ENCODE peak calls at places on chromosome 16, in five cellular contexts. V is H9, N is IMR-90, X is H1, M is mesenchymal stem cell. D is an unnamed sample.

GRCh38 chr16:30761427-30761927 is 385 bp downstream of the CFAP119 start:
- DNase-seq in N (peak), X (no peak), M (peak), V (peak), D (peak)

GRCh38 chr16:30797670-30798309 is 10.8 kb upstream of the ZNF629 start:
- DNase-seq in X (no peak), N (no peak), M (no peak), V (no peak), D (no peak)

GRCh38 chr16:835373-835772 is 34.8 kb upstream of the GNG13 start:
- DNase-seq in V (no peak), M (no peak), X (no peak), N (no peak), D (no peak)

GRCh38 chr16:24221219-24221618 is 34.9 kb upstream of the CACNG3 start:
- DNase-seq in X (no peak), V (no peak), N (no peak), M (no peak), D (no peak)

GRCh38 chr16:11329080-11329491 is 16.2 kb upstream of the RMI2 start:
- DNase-seq in M (peak), N (peak), X (no peak), V (peak), D (no peak)

GRCh38 chr16:72066747-72067146 is 3.7 kb downstream of the HPR start:
- DNase-seq in X (no peak), N (peak), V (no peak), M (peak), D (peak)

GRCh38 chr16:30028438-30029093 is 2.5 kb downstream of the TLCD3B start:
- DNase-seq in N (no peak), V (peak), X (no peak), M (peak), D (peak)

GRCh38 chr16:11025120-11025531 is 80.8 kb downstream of the CLEC16A start:
- DNase-seq in V (no peak), N (no peak), M (peak), X (no peak), D (no peak)

GRCh38 chr16:65889533-65889966 is 476.9 kb upstream of the CDH5 start:
- DNase-seq in V (no peak), X (no peak), M (no peak), N (peak), D (no peak)

GRCh38 chr16:87993901-87994300 is 42.7 kb downstream of the BANP start:
- DNase-seq in N (no peak), V (no peak), X (no peak), M (no peak), D (no peak)

GRCh38 chr16:70759666-70760065 is 41.3 kb downstream of the VAC14 start:
- DNase-seq in X (no peak), N (no peak), M (no peak), V (no peak), D (no peak)

GRCh38 chr16:80707686-80708085 is 96.7 kb downstream of the CDYL2 start:
- DNase-seq in M (no peak), X (no peak), V (no peak), N (no peak), D (no peak)

GRCh38 chr16:85479972-85480726 is 133.0 kb upstream of the GSE1 start:
- DNase-seq in N (no peak), V (peak), M (no peak), X (no peak), D (no peak)

GRCh38 chr16:11245988-11246387 is 10.0 kb downstream of the SOCS1 start:
- DNase-seq in V (no peak), X (no peak), M (no peak), N (no peak), D (no peak)

GRCh38 chr16:65120811-65121721 is 797 bp downstream of the CDH11 start:
- DNase-seq in M (peak), N (peak), X (no peak), V (peak), D (no peak)

GRCh38 chr16:29891525-29892457 is 7.6 kb downstream of the SEZ6L2 start:
- DNase-seq in M (no peak), V (no peak), X (no peak), N (no peak), D (no peak)

GRCh38 chr16:67668495-67669157 is 2.0 kb downstream of the C16orf86 start:
- DNase-seq in M (no peak), N (no peak), X (no peak), V (no peak), D (no peak)

GRCh38 chr16:79623076-79623475 is 22.5 kb upstream of the MAF start:
- DNase-seq in N (no peak), M (no peak), V (no peak), X (no peak), D (no peak)

GRCh38 chr16:19086322-19087199 is 19.1 kb downstream of the COQ7 start:
- DNase-seq in V (peak), X (peak), N (peak), M (peak), D (peak)

GRCh38 chr16:61653544-61653943 is 382.7 kb downstream of the CDH8 start:
- DNase-seq in M (no peak), N (no peak), V (no peak), X (no peak), D (no peak)

GRCh38 chr16:82924075-82924854 is 297.5 kb downstream of the CDH13 start:
- DNase-seq in N (no peak), V (no peak), M (no peak), X (no peak), D (no peak)

GRCh38 chr16:1208239-1208830 is 16.7 kb downstream of the TPSG1 start:
- DNase-seq in V (no peak), X (no peak), M (no peak), N (no peak), D (no peak)

GRCh38 chr16:49283376-49284049 is 1.9 kb upstream of the CBLN1 start:
- DNase-seq in V (no peak), M (no peak), N (no peak), X (no peak), D (no peak)
- H3K23ac ChIP-seq in V (no peak), M (no peak), N (no peak), X (no peak), D (no peak)

GRCh38 chr16:23141959-23142740 is 7.1 kb downstream of the USP31 start:
- DNase-seq in V (no peak), X (no peak), N (no peak), M (no peak), D (no peak)
- H3K23ac ChIP-seq in V (no peak), X (no peak), N (no peak), M (no peak), D (no peak)

DNA sequence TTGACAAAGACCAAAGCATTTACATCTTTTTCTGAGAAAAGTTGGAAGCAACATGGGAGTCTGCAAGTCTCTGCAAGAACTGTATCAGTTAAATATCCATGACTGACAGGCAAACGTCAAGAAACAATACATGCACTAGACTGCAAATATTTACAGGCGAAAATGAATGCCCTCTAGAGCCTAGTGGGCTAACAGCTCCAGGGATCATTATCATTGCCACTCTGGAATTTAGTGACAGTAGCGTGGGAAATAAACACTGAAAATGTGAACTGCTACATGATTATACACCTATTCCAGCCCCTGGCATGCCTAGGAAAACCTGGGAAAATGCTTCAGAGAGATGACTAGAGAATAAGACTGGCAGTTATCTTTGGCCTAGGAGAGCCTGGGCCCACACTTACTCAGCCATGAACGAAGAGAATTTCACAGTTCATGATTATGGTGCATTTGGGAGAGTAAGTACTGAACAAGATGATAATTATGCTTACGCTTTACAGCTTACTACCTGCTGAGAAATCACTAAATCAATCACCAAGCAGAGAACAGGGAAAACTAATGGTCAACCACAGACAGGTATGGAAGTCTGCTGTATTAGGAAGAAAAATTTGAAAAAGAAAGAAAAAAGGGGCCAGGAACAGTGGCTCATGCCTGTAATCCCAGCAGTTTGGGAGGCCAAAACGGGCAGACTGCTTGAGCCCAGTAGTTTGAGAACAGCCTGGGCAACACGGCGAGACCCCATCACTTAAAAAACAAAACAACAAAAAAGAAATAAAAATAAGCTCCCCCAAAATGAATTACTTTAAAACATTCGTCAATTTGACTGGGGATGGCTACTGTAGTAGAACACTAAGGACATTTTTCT is 66.6 kb upstream of the CLEC18B start:
- DNase-seq in V (no peak), M (no peak), N (no peak), X (no peak), D (no peak)
- H3K23ac ChIP-seq in V (no peak), M (no peak), N (no peak), X (no peak), D (no peak)

DNA sequence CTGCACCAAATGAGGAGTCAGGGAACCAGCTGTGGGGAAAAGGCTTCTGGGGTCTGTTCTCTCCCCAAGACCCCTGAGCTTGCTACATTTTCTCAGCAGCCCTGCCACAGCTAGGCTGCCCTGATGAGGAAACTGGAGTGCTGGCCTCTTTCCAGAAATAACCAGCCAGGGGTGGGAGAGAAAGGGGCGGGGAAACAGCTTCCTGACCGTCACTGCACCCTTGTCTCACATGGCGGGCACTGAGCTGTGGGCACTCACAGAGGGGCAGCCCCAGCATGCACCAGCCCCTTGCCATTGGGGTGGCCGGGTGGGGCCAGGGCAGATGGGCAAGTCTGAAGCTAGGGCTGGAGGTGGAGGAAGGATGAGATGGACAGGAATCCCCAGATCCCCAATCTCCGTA is 2.9 kb downstream of the SRL start:
- DNase-seq in V (no peak), X (no peak), M (no peak), N (no peak), D (no peak)
- H3K23ac ChIP-seq in V (no peak), X (no peak), M (no peak), N (no peak), D (peak)

GRCh38 chr16:69725480-69726312 is 664 bp downstream of the NQO1 start:
- DNase-seq in X (no peak), V (peak), N (no peak), M (no peak), D (no peak)

GRCh38 chr16:69724981-69725479 is 1.3 kb downstream of the NQO1 start:
- DNase-seq in N (no peak), X (no peak), M (peak), V (no peak), D (no peak)

GRCh38 chr16:69727916-69728270 is 1.5 kb upstream of the NQO1 start:
- DNase-seq in N (no peak), X (no peak), V (no peak), M (no peak), D (no peak)

GRCh38 chr16:69724414-69724873 is 1.9 kb downstream of the NQO1 start:
- DNase-seq in V (no peak), N (no peak), M (no peak), X (no peak), D (no peak)

DNA sequence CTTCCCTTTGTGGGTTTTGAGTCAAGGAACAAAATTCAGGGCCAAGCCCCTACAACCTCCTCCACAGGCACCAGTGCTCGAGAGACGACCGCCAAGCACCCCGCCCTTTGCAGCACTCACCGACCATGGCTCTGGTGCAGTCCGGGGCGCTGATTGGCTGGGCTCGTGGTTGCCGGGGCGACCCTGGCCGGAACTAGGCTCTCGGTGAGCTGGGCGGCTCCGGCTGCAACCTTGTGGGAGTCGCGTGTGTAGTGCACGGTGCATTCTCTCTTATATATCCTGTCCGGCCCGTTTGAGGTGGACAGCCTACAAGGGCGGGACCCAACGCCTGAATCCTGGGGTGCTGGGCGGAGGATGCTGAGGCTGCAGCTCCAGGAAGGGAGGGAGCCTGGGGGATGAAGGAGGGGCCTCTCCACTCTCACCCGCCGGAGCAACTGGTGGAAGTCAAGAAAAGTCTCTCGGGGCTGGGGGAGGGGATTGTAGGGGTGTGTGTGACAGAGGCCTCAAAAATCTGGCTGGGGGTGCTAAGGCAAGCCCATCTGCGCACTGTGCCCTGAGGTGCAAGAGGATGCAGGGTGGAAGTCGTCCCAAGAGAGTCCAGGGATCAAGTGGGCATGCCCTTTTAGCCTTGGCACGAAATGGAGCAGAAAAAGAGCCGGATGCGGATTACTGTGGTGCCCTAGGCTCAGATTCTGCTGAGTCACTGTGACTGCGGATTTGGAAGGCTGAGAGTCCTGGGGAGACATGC is at the start of gene NQO1:
- DNase-seq in M (peak), N (peak), V (peak), X (peak), D (peak)
- H3K23ac ChIP-seq in M (peak), N (peak), V (no peak), X (no peak), D (peak)

GRCh38 chr16:58629681-58630640 is at the start of gene CNOT1:
- DNase-seq in M (peak), N (peak), X (peak), V (peak), D (peak)
- H3K23ac ChIP-seq in M (peak), N (peak), X (no peak), V (no peak), D (peak)

GRCh38 chr16:75383141-75383540 is 50.2 kb downstream of the CFDP1 start:
- DNase-seq in N (no peak), V (no peak), X (no peak), M (no peak), D (no peak)

GRCh38 chr16:75379911-75380847 is 53.1 kb downstream of the CFDP1 start:
- DNase-seq in V (no peak), X (no peak), M (no peak), N (no peak), D (no peak)

GRCh38 chr16:75385507-75386152 is 47.7 kb downstream of the CFDP1 start:
- DNase-seq in X (no peak), V (no peak), N (peak), M (peak), D (peak)

GRCh38 chr16:75380870-75381269 is 52.4 kb downstream of the CFDP1 start:
- DNase-seq in M (peak), N (peak), X (no peak), V (no peak), D (no peak)

DNA sequence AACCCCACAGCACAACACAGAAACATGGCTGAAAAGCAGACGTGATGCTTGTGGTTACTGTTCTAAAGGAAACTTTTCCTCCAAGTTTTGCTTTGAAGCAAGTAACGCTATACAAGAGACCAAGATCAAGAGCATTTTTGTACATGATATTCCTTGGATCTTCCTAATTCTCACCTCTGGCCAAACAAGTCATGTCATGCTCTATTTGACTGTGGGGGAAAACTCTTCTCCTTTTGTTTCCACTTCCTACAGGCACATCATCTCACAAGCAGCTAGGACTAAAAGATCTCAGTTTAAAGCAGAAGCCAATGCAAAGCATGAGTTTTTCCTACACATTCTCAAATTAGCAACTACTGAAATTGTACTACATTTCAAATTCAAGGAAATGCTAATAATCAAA is 50.7 kb downstream of the CFDP1 start:
- DNase-seq in V (no peak), N (no peak), X (no peak), M (no peak), D (no peak)
- H3K23ac ChIP-seq in V (no peak), N (no peak), X (no peak), M (no peak), D (no peak)

DNA sequence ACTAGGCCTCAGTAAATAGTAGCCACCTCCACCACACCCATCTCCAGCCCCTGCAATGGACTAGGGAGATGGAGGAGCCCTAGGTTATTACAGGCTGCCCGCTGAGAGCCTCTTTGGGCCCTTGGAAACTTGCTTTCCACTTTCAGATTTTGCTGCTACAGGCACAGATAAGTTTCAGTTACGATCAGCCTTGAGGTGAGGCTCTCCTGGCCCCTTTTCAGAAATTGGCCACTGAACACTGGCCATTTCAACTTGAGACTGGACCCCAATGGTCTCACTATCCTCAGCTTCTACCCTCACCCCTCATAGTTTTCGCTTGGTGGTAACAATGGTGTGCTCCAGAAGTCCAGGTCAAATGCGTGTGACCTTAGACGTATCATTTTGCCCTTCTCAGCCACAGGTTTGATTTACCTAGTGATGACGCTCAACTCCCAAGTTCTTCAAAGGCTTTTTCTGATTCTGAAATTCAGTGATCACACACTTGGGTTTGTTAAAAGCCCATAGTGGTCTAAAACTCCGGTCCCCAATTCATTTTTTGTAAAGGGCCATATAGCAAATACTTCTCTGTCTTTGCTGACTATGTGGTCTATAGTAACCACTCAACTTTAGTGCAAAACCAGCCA is 1.0 kb downstream of the PMM2 start:
- DNase-seq in M (peak), N (no peak), V (no peak), X (no peak), D (no peak)
- H3K23ac ChIP-seq in M (peak), N (peak), V (no peak), X (no peak), D (no peak)

DNA sequence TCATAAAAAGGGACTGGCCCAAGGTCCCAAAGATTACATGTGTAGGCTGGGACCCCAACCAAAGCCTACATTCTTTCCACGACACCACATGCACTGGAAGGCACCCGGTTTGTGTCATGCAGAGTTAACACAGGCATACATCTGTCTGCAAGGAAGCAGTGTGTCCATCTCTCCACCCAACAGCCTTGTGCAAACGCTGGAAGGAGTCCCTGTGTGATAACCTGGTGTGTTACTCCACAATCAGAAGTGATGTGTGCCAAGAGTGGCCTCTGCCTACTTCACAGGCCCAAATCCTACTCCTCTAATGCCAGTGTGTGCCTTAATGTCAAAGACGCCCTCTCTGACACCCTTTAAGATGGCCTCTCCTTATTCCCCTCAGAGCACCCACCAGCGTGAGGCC is 139.8 kb downstream of the PARN start:
- DNase-seq in X (no peak), M (no peak), V (no peak), N (no peak), D (no peak)
- H3K23ac ChIP-seq in X (no peak), M (no peak), V (no peak), N (no peak), D (no peak)

GRCh38 chr16:3865241-3865640 is 15.3 kb downstream of the CREBBP start:
- DNase-seq in M (no peak), X (no peak), N (no peak), V (no peak), D (no peak)

GRCh38 chr16:3872216-3872895 is 8.2 kb downstream of the CREBBP start:
- DNase-seq in M (no peak), X (no peak), N (no peak), V (no peak), D (no peak)

GRCh38 chr16:3868556-3868955 is 12.0 kb downstream of the CREBBP start:
- DNase-seq in N (no peak), V (no peak), M (no peak), X (no peak), D (no peak)

GRCh38 chr16:3866703-3867431 is 13.6 kb downstream of the CREBBP start:
- DNase-seq in X (no peak), N (no peak), M (no peak), V (no peak), D (no peak)

GRCh38 chr16:3868967-3869366 is 11.5 kb downstream of the CREBBP start:
- DNase-seq in V (no peak), X (no peak), M (no peak), N (no peak), D (no peak)
- H3K23ac ChIP-seq in V (no peak), X (no peak), M (no peak), N (peak), D (no peak)

D was measured in neuronal stem cell.